ENCODE peak calls at places on chromosomes 13 and 19, in four cellular contexts. One of them, this sample, is unnamed.

GRCh38 chr19:50688766-50689165 is 30.8 kb downstream of the SHANK1 start:
- DNase-seq in dorsolateral prefrontal cortex: no peak
- DNase-seq in colonic mucosa: no peak
- DNase-seq in Daoy: no peak
- DNase-seq in this sample: no peak

GRCh38 chr19:31438401-31439269 is 89.4 kb upstream of the TSHZ3 start:
- DNase-seq in dorsolateral prefrontal cortex: no peak
- DNase-seq in colonic mucosa: no peak
- DNase-seq in Daoy: no peak
- DNase-seq in this sample: no peak

GRCh38 chr19:33740811-33741396 is 55.8 kb upstream of the KCTD15 start:
- DNase-seq in dorsolateral prefrontal cortex: no peak
- DNase-seq in colonic mucosa: peak
- DNase-seq in Daoy: peak
- DNase-seq in this sample: peak

GRCh38 chr19:35856546-35857149 is at the start of gene KIRREL2:
- DNase-seq in dorsolateral prefrontal cortex: no peak
- DNase-seq in colonic mucosa: no peak
- DNase-seq in Daoy: peak
- DNase-seq in this sample: peak

GRCh38 chr13:43383488-43384165 is 360.2 kb downstream of the DNAJC15 start:
- DNase-seq in dorsolateral prefrontal cortex: no peak
- DNase-seq in colonic mucosa: no peak
- DNase-seq in Daoy: no peak
- DNase-seq in this sample: no peak

GRCh38 chr19:44891016-44891882 is at the start of gene TOMM40:
- DNase-seq in dorsolateral prefrontal cortex: no peak
- DNase-seq in colonic mucosa: no peak
- DNase-seq in Daoy: no peak
- DNase-seq in this sample: no peak

GRCh38 chr19:12574036-12574435 is 22.8 kb upstream of the ZNF564 start:
- DNase-seq in dorsolateral prefrontal cortex: no peak
- DNase-seq in colonic mucosa: peak
- DNase-seq in Daoy: no peak
- DNase-seq in this sample: no peak

GRCh38 chr13:56351041-56351440 is 789.7 kb upstream of the PRR20A start:
- DNase-seq in dorsolateral prefrontal cortex: no peak
- DNase-seq in colonic mucosa: no peak
- DNase-seq in Daoy: no peak
- DNase-seq in this sample: no peak

GRCh38 chr19:15251749-15252397 is 19.6 kb upstream of the EPHX3 start:
- DNase-seq in dorsolateral prefrontal cortex: no peak
- DNase-seq in colonic mucosa: peak
- DNase-seq in Daoy: peak
- DNase-seq in this sample: no peak

GRCh38 chr13:112159575-112160547 is 92.9 kb downstream of the SOX1 start:
- DNase-seq in dorsolateral prefrontal cortex: no peak
- DNase-seq in colonic mucosa: peak
- DNase-seq in Daoy: no peak
- DNase-seq in this sample: no peak

GRCh38 chr19:535017-535835 is 3.7 kb downstream of the CDC34 start:
- DNase-seq in dorsolateral prefrontal cortex: no peak
- DNase-seq in colonic mucosa: no peak
- DNase-seq in Daoy: no peak
- DNase-seq in this sample: no peak

GRCh38 chr19:19997656-19998268 is 41.5 kb downstream of the ZNF682 start:
- DNase-seq in dorsolateral prefrontal cortex: no peak
- DNase-seq in colonic mucosa: no peak
- DNase-seq in Daoy: peak
- DNase-seq in this sample: peak

GRCh38 chr13:89432997-89433396 is 1761.8 kb downstream of the SLITRK5 start:
- DNase-seq in dorsolateral prefrontal cortex: no peak
- DNase-seq in colonic mucosa: no peak
- DNase-seq in Daoy: no peak
- DNase-seq in this sample: no peak

GRCh38 chr19:2332341-2333026 is 4.0 kb downstream of the SPPL2B start:
- DNase-seq in dorsolateral prefrontal cortex: no peak
- DNase-seq in colonic mucosa: peak
- DNase-seq in Daoy: no peak
- DNase-seq in this sample: no peak

GRCh38 chr19:13796301-13797057 is 1.2 kb downstream of the ZSWIM4 start:
- DNase-seq in dorsolateral prefrontal cortex: peak
- DNase-seq in colonic mucosa: peak
- DNase-seq in Daoy: peak
- DNase-seq in this sample: no peak

GRCh38 chr19:49554701-49555181 is 25.6 kb downstream of the NOSIP start:
- DNase-seq in dorsolateral prefrontal cortex: no peak
- DNase-seq in colonic mucosa: no peak
- DNase-seq in Daoy: no peak
- DNase-seq in this sample: peak

GRCh38 chr13:107680115-107680514 is 535.2 kb downstream of the LIG4 start:
- DNase-seq in dorsolateral prefrontal cortex: no peak
- DNase-seq in colonic mucosa: no peak
- DNase-seq in Daoy: no peak
- DNase-seq in this sample: no peak

GRCh38 chr13:52929826-52930225 is 81.4 kb upstream of the PCDH8 start:
- DNase-seq in dorsolateral prefrontal cortex: no peak
- DNase-seq in colonic mucosa: no peak
- DNase-seq in Daoy: no peak
- DNase-seq in this sample: no peak

GRCh38 chr13:89695343-89696257 is 1651.9 kb upstream of the MIR17HG start:
- DNase-seq in dorsolateral prefrontal cortex: no peak
- DNase-seq in colonic mucosa: peak
- DNase-seq in Daoy: no peak
- DNase-seq in this sample: no peak

GRCh38 chr13:30791354-30791921 is 56.1 kb downstream of the ALOX5AP start:
- DNase-seq in dorsolateral prefrontal cortex: no peak
- DNase-seq in colonic mucosa: no peak
- DNase-seq in Daoy: no peak
- DNase-seq in this sample: no peak

GRCh38 chr19:16397791-16398529 is 73.3 kb downstream of the KLF2 start:
- DNase-seq in dorsolateral prefrontal cortex: no peak
- DNase-seq in colonic mucosa: no peak
- DNase-seq in Daoy: no peak
- DNase-seq in this sample: no peak

GRCh38 chr13:52695856-52696255 is 43.2 kb downstream of the SUGT1 start:
- DNase-seq in dorsolateral prefrontal cortex: no peak
- DNase-seq in colonic mucosa: no peak
- DNase-seq in Daoy: no peak
- DNase-seq in this sample: peak